ENCODE peak calls at places on chromosomes 4 and X, in five cellular contexts. C, O, Y, I and H are unnamed samples.

GRCh38 chr4:158159054-158159717 is 13.6 kb downstream of the GASK1B start:
- DNase-seq in C (no peak), O (no peak), Y (no peak), I (peak), H (no peak)

GRCh38 chr4:140557831-140558435 is 10.8 kb downstream of the UCP1 start:
- DNase-seq in C (no peak), O (no peak), Y (no peak), I (no peak), H (no peak)

GRCh38 chr4:86441175-86441960 is 81.5 kb upstream of the MAPK10 start:
- DNase-seq in C (peak), O (no peak), Y (no peak), I (peak), H (no peak)

GRCh38 chrX:18579495-18579894 is 92.4 kb downstream of the RS1 start:
- DNase-seq in C (no peak), O (no peak), Y (no peak), I (no peak), H (no peak)

GRCh38 chrX:39645059-39645895 is 452.5 kb downstream of the BCOR start:
- DNase-seq in C (peak), O (no peak), Y (peak), I (peak), H (no peak)

GRCh38 chr4:41410049-41410448 is 127.9 kb upstream of the LIMCH1 start:
- DNase-seq in C (no peak), O (no peak), Y (no peak), I (no peak), H (no peak)

GRCh38 chr4:1055721-1056590 is 44.5 kb downstream of the FGFRL1 start:
- DNase-seq in C (peak), O (peak), Y (no peak), I (peak), H (peak)

GRCh38 chr4:181821039-181822004 is 421.9 kb upstream of the TENM3 start:
- DNase-seq in C (peak), O (no peak), Y (no peak), I (no peak), H (no peak)

GRCh38 chr4:69764311-69764710 is 3.9 kb upstream of the SULT1B1 start:
- DNase-seq in C (no peak), O (no peak), Y (no peak), I (peak), H (no peak)

GRCh38 chr4:144288011-144288903 is 147.7 kb upstream of the GYPA start:
- DNase-seq in C (peak), O (no peak), Y (no peak), I (no peak), H (no peak)

GRCh38 chr4:88366460-88366859 is 12.2 kb upstream of the HERC6 start:
- DNase-seq in C (no peak), O (no peak), Y (no peak), I (no peak), H (no peak)

GRCh38 chr4:180664766-180665368 is 1578.3 kb upstream of the TENM3 start:
- DNase-seq in C (peak), O (peak), Y (peak), I (peak), H (no peak)

GRCh38 chr4:168480991-168481588 is 798 bp upstream of the DDX60L start:
- DNase-seq in C (no peak), O (peak), Y (peak), I (peak), H (peak)

GRCh38 chr4:8102831-8103230 is 55.8 kb downstream of the ABLIM2 start:
- DNase-seq in C (no peak), O (no peak), Y (no peak), I (no peak), H (no peak)

GRCh38 chr4:183903021-183903760 is 1.9 kb upstream of the STOX2 start:
- DNase-seq in C (no peak), O (no peak), Y (no peak), I (no peak), H (no peak)

GRCh38 chrX:13275031-13275430 is 44.8 kb downstream of the ATXN3L start:
- DNase-seq in C (no peak), O (no peak), Y (no peak), I (no peak), H (no peak)

GRCh38 chr4:101127176-101127790 is 220.0 kb downstream of the PPP3CA start:
- DNase-seq in C (no peak), O (no peak), Y (no peak), I (no peak), H (no peak)

GRCh38 chr4:77240469-77241066 is 83.6 kb downstream of the CCNG2 start:
- DNase-seq in C (peak), O (peak), Y (no peak), I (peak), H (peak)

GRCh38 chrX:32480019-32480418 is 731.3 kb downstream of the DMD start:
- DNase-seq in C (no peak), O (no peak), Y (no peak), I (no peak), H (no peak)

GRCh38 chr4:94339779-94340178 is 2.9 kb downstream of the HPGDS start:
- DNase-seq in C (no peak), O (no peak), Y (no peak), I (no peak), H (no peak)

GRCh38 chr4:115790812-115791211 is 677.4 kb upstream of the NDST4 start:
- DNase-seq in C (no peak), O (no peak), Y (no peak), I (no peak), H (no peak)

GRCh38 chr4:181541396-181541795 is 701.8 kb upstream of the TENM3 start:
- DNase-seq in C (no peak), O (no peak), Y (peak), I (peak), H (no peak)

GRCh38 chr4:47566975-47567374 is 81.9 kb downstream of the ATP10D start:
- DNase-seq in C (no peak), O (no peak), Y (no peak), I (no peak), H (no peak)

GRCh38 chr4:176584031-176584430 is 208.7 kb downstream of the VEGFC start:
- DNase-seq in C (no peak), O (no peak), Y (no peak), I (no peak), H (no peak)

GRCh38 chr4:44916406-44916805 is 190.1 kb upstream of the GNPDA2 start:
- DNase-seq in C (no peak), O (no peak), Y (no peak), I (peak), H (no peak)

GRCh38 chr4:3261411-3262207 is 12.7 kb downstream of the MSANTD1 start:
- DNase-seq in C (peak), O (no peak), Y (no peak), I (no peak), H (no peak)

GRCh38 chr4:78645853-78646757 is 94.5 kb downstream of the ANXA3 start:
- DNase-seq in C (no peak), O (no peak), Y (peak), I (peak), H (no peak)

GRCh38 chrX:29690061-29690460 is 525.3 kb upstream of the MAGEB2 start:
- DNase-seq in C (no peak), O (no peak), Y (no peak), I (peak), H (no peak)

GRCh38 chr4:81304871-81305270 is 89.8 kb upstream of the PRKG2 start:
- DNase-seq in C (no peak), O (no peak), Y (no peak), I (peak), H (no peak)

GRCh38 chr4:105569014-105569850 is 16.8 kb downstream of the ARHGEF38 start:
- DNase-seq in C (no peak), O (no peak), Y (no peak), I (no peak), H (no peak)

GRCh38 chr4:4430492-4431195 is 43.7 kb downstream of the NSG1 start:
- DNase-seq in C (peak), O (peak), Y (peak), I (peak), H (peak)

GRCh38 chrX:33923262-33923661 is 208.9 kb downstream of the FAM47A start:
- DNase-seq in C (no peak), O (no peak), Y (no peak), I (no peak), H (no peak)

GRCh38 chr4:15963568-15963967 is 593 bp upstream of the FGFBP2 start:
- DNase-seq in C (no peak), O (no peak), Y (no peak), I (no peak), H (peak)

GRCh38 chr4:68577590-68577989 is 1.5 kb upstream of the UGT2B17 start:
- DNase-seq in C (no peak), O (no peak), Y (no peak), I (no peak), H (no peak)

GRCh38 chr4:15402974-15403373 is 24.9 kb upstream of the C1QTNF7 start:
- DNase-seq in C (no peak), O (no peak), Y (no peak), I (no peak), H (no peak)

GRCh38 chr4:145954924-145955339 is 16.3 kb upstream of the ZNF827 start:
- DNase-seq in C (no peak), O (no peak), Y (peak), I (peak), H (no peak)

GRCh38 chrX:96438803-96439202 is 245.8 kb upstream of the DIAPH2 start:
- DNase-seq in C (no peak), O (no peak), Y (no peak), I (no peak), H (no peak)

GRCh38 chr4:65861993-65862392 is 191.7 kb upstream of the EPHA5 start:
- DNase-seq in C (peak), O (no peak), Y (no peak), I (no peak), H (no peak)

GRCh38 chr4:65868096-65868824 is 198.0 kb upstream of the EPHA5 start:
- DNase-seq in C (no peak), O (no peak), Y (no peak), I (no peak), H (no peak)

GRCh38 chr4:65865489-65865888 is 195.2 kb upstream of the EPHA5 start:
- DNase-seq in C (peak), O (no peak), Y (no peak), I (peak), H (no peak)
- TF ChIP-seq CTCF in C (peak), O (no peak), Y (peak), I (peak), H (no peak)

GRCh38 chrX:41293269-41293668 is 40.7 kb upstream of the DDX3X start:
- DNase-seq in C (peak), O (no peak), Y (no peak), I (peak), H (no peak)
- TF ChIP-seq CTCF in C (peak), O (no peak), Y (no peak), I (peak), H (no peak)

GRCh38 chrX:28595346-28595745 is 8.1 kb downstream of the IL1RAPL1 start:
- DNase-seq in C (no peak), O (no peak), Y (no peak), I (no peak), H (no peak)
- TF ChIP-seq CTCF in C (peak), O (no peak), Y (no peak), I (no peak), H (no peak)

GRCh38 chrX:51803833-51804232 is 60.6 kb downstream of the GSPT2 start:
- DNase-seq in C (no peak), O (no peak), Y (no peak), I (peak), H (no peak)

GRCh38 chrX:51802917-51803688 is 59.9 kb downstream of the GSPT2 start:
- DNase-seq in C (peak), O (peak), Y (peak), I (peak), H (peak)

GRCh38 chrX:51804741-51805140 is 61.5 kb downstream of the GSPT2 start:
- DNase-seq in C (no peak), O (no peak), Y (no peak), I (no peak), H (no peak)
- TF ChIP-seq CTCF in C (peak), O (no peak), Y (peak), I (no peak), H (no peak)

GRCh38 chrX:83419030-83419792 is 88.9 kb upstream of the POU3F4 start:
- DNase-seq in C (no peak), O (no peak), Y (no peak), I (no peak), H (no peak)

DNA sequence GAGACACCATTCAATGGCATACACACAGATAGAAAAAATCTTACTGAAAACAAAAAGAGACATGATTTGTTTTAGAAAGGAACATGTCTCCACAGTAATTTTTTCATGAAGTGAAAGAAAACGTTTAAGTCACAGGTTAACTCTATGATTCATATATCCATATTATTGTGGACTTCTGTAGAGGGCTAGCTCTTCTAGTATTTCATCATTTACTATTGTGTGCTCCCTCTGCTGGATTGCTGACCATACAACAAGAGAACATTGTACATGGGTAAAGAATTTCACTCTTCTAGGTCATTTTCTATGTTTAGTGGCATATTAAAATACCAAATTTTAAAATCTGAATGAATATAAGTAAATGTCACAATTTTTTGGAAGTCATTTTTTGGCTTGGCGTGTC is 91.8 kb upstream of the POU3F4 start:
- DNase-seq in C (peak), O (no peak), Y (no peak), I (no peak), H (no peak)
- TF ChIP-seq CTCF in C (peak), O (no peak), Y (no peak), I (no peak), H (no peak)